ENCODE peak calls at places on chromosomes 12 and 14, in eight cellular contexts. C is adrenal gland, E is esophagus squamous epithelium, W is ovary, H is breast epithelium, T is sigmoid colon, X is uterus, Y is testis. M is an unnamed sample.

GRCh38 chr14:97878727-97879126 is 1081.5 kb downstream of the VRK1 start:
- DNase-seq in C (peak; percentile 22), X (peak; percentile 15), E (no peak), W (peak; percentile 10), Y (peak; percentile 23), H (peak; percentile 44), T (peak; percentile 66), M (no peak)

GRCh38 chr12:27277846-27278260 is 33.8 kb downstream of the STK38L start:
- DNase-seq in X (peak; percentile 74), H (no peak), Y (no peak), E (no peak), C (peak; percentile 81), W (no peak), T (no peak), M (no peak)

GRCh38 chr14:77752799-77753516 is 8.0 kb downstream of the SNW1 start:
- DNase-seq in T (no peak), C (no peak), E (no peak), W (no peak), Y (no peak), X (no peak), H (no peak), M (no peak)

GRCh38 chr12:66403746-66404145 is 101.5 kb downstream of the HELB start:
- DNase-seq in X (no peak), W (no peak), C (no peak), E (no peak), H (no peak), Y (no peak), T (no peak), M (no peak)

GRCh38 chr12:105480162-105480561 is 149.7 kb downstream of the C12orf75 start:
- DNase-seq in C (no peak), T (no peak), X (no peak), E (no peak), H (no peak), Y (no peak), W (no peak), M (no peak)

GRCh38 chr12:54217309-54217661 is 28.5 kb upstream of the SMUG1 start:
- DNase-seq in E (no peak), W (no peak), T (peak; percentile 21), Y (no peak), C (no peak), X (no peak), H (no peak), M (no peak)

GRCh38 chr14:24408764-24409163 is 10.0 kb downstream of the NYNRIN start:
- DNase-seq in H (no peak), T (peak; percentile 45), W (no peak), C (no peak), Y (no peak), E (no peak), X (no peak), M (no peak)

GRCh38 chr12:62625238-62625637 is 158.6 kb downstream of the MON2 start:
- DNase-seq in X (no peak), H (no peak), W (no peak), E (no peak), Y (no peak), T (no peak), C (peak; percentile 39), M (no peak)

GRCh38 chr12:3329361-3329760 is 161.6 kb upstream of the PRMT8 start:
- DNase-seq in Y (no peak), E (no peak), H (no peak), T (no peak), C (no peak), X (no peak), W (no peak), M (no peak)

GRCh38 chr12:9687228-9687627 is 17.7 kb downstream of the CLEC2D start:
- DNase-seq in X (no peak), C (no peak), Y (no peak), T (no peak), E (no peak), W (no peak), H (no peak), M (no peak)

GRCh38 chr12:71162832-71163711 is 5.3 kb upstream of the TSPAN8 start:
- DNase-seq in W (no peak), C (no peak), E (no peak), Y (no peak), X (no peak), H (no peak), T (no peak), M (no peak)

GRCh38 chr12:121916719-121917118 is 1.7 kb upstream of the CFAP251 start:
- DNase-seq in Y (peak; percentile 33), C (peak; percentile 36), H (no peak), W (no peak), E (no peak), X (peak; percentile 25), T (no peak), M (no peak)

GRCh38 chr12:109710279-109710746 is 3.3 kb upstream of the FAM222A start:
- DNase-seq in T (no peak), X (no peak), E (no peak), W (no peak), H (no peak), Y (peak; percentile 63), C (no peak), M (no peak)

GRCh38 chr14:104980601-104981531 is 2.7 kb upstream of the AHNAK2 start:
- DNase-seq in C (no peak), W (no peak), X (no peak), H (no peak), E (no peak), Y (no peak), T (peak; percentile 58), M (no peak)
- TF ChIP-seq POLR2A in C (no peak), W (no peak), X (no peak), H (no peak), E (no peak), Y (no peak), T (no peak), M (no peak)

GRCh38 chr12:89948266-89949175 is 239.9 kb upstream of the ATP2B1 start:
- DNase-seq in W (no peak), Y (no peak), X (no peak), T (no peak), H (no peak), C (no peak), E (no peak), M (no peak)
- H3K4me3 ChIP-seq in W (no peak overlapping the region), Y (no peak overlapping the region), X (no peak overlapping the region), T (no peak overlapping the region), H (no peak overlapping the region), C (no peak overlapping the region), E (no peak overlapping the region), M (no peak overlapping the region)

GRCh38 chr12:55712154-55712553 is 3.7 kb upstream of the BLOC1S1 start:
- DNase-seq in E (no peak), H (no peak), T (no peak), W (no peak), C (no peak), Y (no peak), X (no peak), M (no peak)

GRCh38 chr12:55705802-55706402 is 1.8 kb downstream of the ITGA7 start:
- DNase-seq in H (no peak), C (no peak), X (no peak), E (no peak), T (no peak), Y (no peak), W (no peak), M (no peak)

GRCh38 chr12:55706840-55707671 is 648 bp downstream of the ITGA7 start:
- DNase-seq in C (no peak), T (no peak), W (no peak), X (no peak), Y (no peak), E (no peak), H (no peak), M (no peak)

GRCh38 chr12:55707841-55708694 is at the start of gene ITGA7:
- DNase-seq in X (peak; percentile 70), E (no peak), T (peak; percentile 92), H (no peak), Y (peak; percentile 76), W (peak; percentile 71), C (no peak), M (no peak)

GRCh38 chr12:55708695-55709233 is 1.1 kb upstream of the ITGA7 start:
- DNase-seq in E (no peak), H (no peak), W (no peak), X (no peak), C (no peak), Y (no peak), T (no peak), M (no peak)
- H3K27me3 ChIP-seq in E (peaks cover 38% of the 10 kb centered on the region), H (no peaks in the 10 kb centered on the region), W (no peaks in the 10 kb centered on the region), X (no peaks in the 10 kb centered on the region), C (no peaks in the 10 kb centered on the region), Y (no peaks in the 10 kb centered on the region), T (no peaks in the 10 kb centered on the region), M (no peaks in the 10 kb centered on the region)

DNA sequence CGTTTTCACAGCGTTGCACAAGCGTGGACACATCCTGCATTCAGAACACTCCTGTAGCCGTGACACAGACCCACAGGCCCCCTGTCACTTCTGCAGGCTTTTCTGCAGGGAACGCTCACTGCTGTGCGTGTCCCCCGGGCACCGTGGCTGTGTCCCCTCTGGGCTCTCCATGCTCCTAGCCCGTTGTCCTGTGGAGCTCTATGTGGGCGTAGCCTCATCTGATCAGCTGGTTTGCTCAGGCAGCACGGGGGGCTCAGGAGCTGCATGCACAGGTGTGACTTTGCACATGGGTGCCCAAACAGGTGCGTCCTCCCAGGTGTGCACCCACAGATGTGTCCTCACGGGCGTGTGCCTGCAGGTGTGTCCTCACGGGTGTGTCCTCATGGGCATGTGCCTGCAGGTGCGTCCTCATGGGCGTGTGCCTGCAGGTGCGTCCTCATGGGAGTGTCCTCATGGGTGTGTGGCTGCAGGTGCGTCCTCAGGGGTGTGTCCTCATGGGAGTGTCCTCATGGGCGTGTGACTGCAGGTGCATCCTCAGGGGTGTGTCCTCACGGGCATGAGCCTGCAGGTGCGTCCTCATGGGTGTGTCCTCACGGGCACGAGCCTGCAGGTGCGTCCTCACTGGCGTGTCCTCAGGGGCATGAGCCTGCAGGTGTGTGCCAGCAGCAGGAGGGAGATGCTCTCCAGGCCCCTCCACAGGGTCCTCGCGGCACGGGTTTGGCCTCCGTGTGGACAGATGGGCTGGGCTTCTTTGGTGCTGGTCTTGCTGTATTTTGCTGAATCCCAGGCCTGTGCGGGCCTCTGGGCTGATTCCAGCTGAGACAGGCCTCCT is 17.5 kb downstream of the MTA1 start:
- DNase-seq in Y (no peak), C (no peak), X (no peak), T (no peak), W (no peak), H (no peak), E (no peak), M (no peak)
- TF ChIP-seq POLR2A in Y (no peak), C (no peak), X (no peak), T (no peak), W (no peak), H (no peak), E (no peak), M (no peak)

DNA sequence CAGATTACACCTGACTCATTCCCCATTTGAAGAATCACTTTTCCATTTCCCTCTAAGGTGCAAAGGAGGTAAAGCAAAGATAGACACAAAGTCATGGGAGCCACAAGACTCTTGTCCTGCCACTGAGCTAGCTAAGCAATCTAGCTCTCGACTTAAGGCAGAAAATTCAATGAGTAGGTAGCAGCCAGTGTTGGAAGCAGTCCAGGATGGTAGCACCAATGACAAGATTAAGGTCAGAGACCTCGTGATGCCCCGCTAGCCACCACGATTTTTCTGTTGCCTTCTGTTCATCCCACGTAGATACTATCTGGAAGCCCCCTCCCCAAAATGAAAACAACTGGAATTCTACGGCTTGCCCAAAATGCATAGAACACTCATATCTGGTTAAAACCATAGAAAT is 1.4 kb downstream of the VAMP1 start:
- DNase-seq in E (no peak), W (no peak), H (no peak), C (peak; percentile 63), Y (no peak), X (no peak), T (no peak), M (no peak)
- H3K4me3 ChIP-seq in E (peak overlapping the region; percentile 65), W (no peak overlapping the region), H (peak overlapping the region; percentile 74), C (peak overlapping the region; percentile 96), Y (no peak overlapping the region), X (no peak overlapping the region), T (peak overlapping the region; percentile 63), M (peak overlapping the region; percentile 61)